ENCODE peak calls at places on chromosome 15, in six cellular contexts. Z is CD8-positive, alpha-beta T cell; N is fibroblast of lung; Q is aorta; E is right lobe of liver; S is naive thymus-derived CD4-positive, alpha-beta T cell. V is an unnamed sample. For H3K9me3 and H3K27me3, the result is how much of the 10 kb centered on the place peaks cover.

GRCh38 chr15:69853572-69853971 is 244.1 kb downstream of the TLE3 start:
- DNase-seq in Q (no peak), N (peak), Z (no peak), E (no peak), S (no peak), V (no peak)

GRCh38 chr15:59353994-59354951 is 18.4 kb downstream of the MYO1E start:
- DNase-seq in N (no peak), S (no peak), Q (no peak), E (no peak), Z (no peak), V (no peak)

GRCh38 chr15:26702381-26702780 is 70.5 kb downstream of the GABRB3 start:
- DNase-seq in S (no peak), E (no peak), N (no peak), Q (no peak), Z (no peak), V (no peak)

GRCh38 chr15:41546846-41547786 is 3.1 kb upstream of the RPAP1 start:
- DNase-seq in E (no peak), Z (no peak), N (peak), Q (no peak), S (no peak), V (no peak)

GRCh38 chr15:86266896-86267484 is 187.3 kb downstream of the AGBL1 start:
- DNase-seq in N (peak), Z (no peak), E (no peak), S (no peak), Q (no peak), V (no peak)

GRCh38 chr15:82146990-82147461 is 101.2 kb upstream of the MEX3B start:
- DNase-seq in Q (no peak), N (peak), S (no peak), E (no peak), Z (no peak), V (no peak)

GRCh38 chr15:26772588-26773484 is at the start of gene GABRB3:
- DNase-seq in E (peak), Z (no peak), Q (peak), N (peak), S (no peak), V (peak)

GRCh38 chr15:80464952-80465645 is 60.9 kb downstream of the ARNT2 start:
- DNase-seq in Q (no peak), S (no peak), E (no peak), N (peak), Z (no peak), V (no peak)

GRCh38 chr15:34436956-34437442 is 609 bp downstream of the GOLGA8A start:
- DNase-seq in Z (peak), S (peak), E (no peak), N (peak), Q (peak), V (peak)

DNA sequence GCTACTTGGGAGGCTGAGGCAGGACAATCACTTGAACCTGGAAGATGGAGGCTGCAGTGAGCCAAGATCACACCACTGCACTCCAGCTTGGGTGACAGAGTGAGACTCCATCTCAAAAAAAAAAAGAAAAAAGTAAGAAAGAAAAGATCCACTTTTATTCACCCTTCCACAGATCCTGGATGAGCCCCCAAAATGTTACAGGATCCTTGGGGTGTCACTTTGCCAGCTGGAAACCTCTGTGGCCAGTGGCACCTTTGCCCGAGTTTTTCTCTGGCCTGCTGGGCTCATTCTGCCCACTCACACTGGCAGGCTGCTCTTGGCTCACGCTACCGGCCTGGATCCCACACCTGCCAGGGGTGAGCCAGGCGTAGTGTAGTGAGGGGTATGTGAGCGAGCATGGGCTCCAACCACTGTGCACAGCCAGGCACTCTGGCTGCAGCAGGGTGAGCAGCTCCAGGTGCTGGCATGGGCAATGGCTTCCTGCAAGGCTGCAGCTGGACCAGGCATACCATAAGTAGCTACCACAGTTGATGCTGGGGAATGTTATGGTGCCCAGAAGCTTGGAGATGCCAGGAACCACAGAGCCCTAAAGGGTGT is 57.8 kb upstream of the C15orf39 start:
- DNase-seq in Q (no peak), S (peak), E (no peak), N (no peak), Z (no peak), V (no peak)
- H3K9me3 ChIP-seq in Q (under half), S (under half), E (under half), N (under half), Z (under half), V (under half)

GRCh38 chr15:92653836-92654524 is 1.6 kb downstream of the FAM174B start:
- DNase-seq in E (no peak), N (peak), Q (no peak), S (no peak), Z (no peak), V (peak)
- H3K4me3 ChIP-seq in E (no peak), N (no peak), Q (no peak), S (no peak), Z (no peak), V (peak)

GRCh38 chr15:89349212-89349558 is 14.6 kb upstream of the POLG start:
- DNase-seq in Z (no peak), E (no peak), N (no peak), Q (peak), S (no peak), V (no peak)
- H3K27me3 ChIP-seq in Z (under half), E (under half), N (under half), Q (under half), S (under half), V (under half)

DNA sequence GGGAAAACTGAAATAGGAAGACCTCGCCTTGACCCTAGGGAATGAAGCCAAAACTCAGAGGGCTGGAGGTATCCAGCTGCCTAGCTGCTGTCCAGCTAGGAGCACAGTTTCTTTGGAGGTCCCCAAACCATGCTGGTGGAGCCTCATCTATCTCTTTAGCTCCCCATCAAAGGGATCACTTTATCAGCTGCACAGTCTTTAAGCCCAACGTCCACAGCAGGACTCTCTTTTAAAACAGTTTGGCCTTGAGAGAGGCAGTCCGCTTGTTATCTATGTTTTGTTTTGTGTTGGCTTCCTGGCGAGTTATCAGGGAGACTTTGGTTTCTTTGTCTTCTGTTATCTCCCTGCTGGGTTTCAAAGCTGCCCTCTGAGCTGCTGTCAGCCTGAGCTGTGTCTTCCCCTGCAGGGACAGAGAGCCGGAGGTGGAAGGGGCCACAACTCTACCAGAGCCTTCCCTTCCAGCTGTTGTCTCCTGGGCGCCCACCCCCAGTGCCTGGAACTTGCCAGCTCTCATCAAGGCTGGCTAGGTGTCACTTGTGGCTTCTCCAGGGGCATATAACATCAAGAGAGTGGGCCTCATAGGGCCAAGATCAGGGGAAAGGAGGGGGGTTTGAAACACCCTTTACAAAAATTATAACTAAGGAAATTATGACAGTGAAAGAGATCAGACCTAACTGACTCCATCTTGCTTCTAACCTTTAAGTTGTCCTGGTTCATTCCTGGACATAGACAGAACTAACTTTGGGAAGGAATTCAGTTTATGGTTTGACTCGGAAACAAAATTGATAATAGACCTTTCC is 61.4 kb upstream of the C15orf39 start:
- DNase-seq in E (no peak), S (no peak), Q (no peak), Z (no peak), N (no peak), V (no peak)
- H3K9me3 ChIP-seq in E (under half), S (under half), Q (under half), Z (under half), N (under half), V (under half)

V was measured in thyroid gland.